ENCODE peak calls at places on chromosomes 13 and 19, in nine cellular contexts. A, F, S, J, E, H, L, W and M are unnamed samples.

GRCh38 chr19:17739121-17739875 is 12.0 kb upstream of the FCHO1 start:
- DNase-seq in J (peak; percentile 40), E (peak; percentile 42), L (no peak), F (no peak), S (no peak), W (no peak), H (no peak), A (no peak), M (no peak)

GRCh38 chr13:19161308-19161707 is 20.3 kb downstream of the TUBA3C start:
- DNase-seq in A (no peak), S (no peak), H (no peak), J (no peak), W (no peak), L (no peak), E (no peak), F (no peak), M (no peak)

GRCh38 chr19:5212101-5212500 is 128.5 kb downstream of the PTPRS start:
- DNase-seq in A (no peak), L (no peak), E (no peak), H (no peak), J (no peak), F (no peak), S (no peak), W (no peak), M (no peak)

GRCh38 chr19:13978306-13978705 is 26.0 kb downstream of the DCAF15 start:
- DNase-seq in E (peak; percentile 43), F (peak; percentile 40), J (peak; percentile 58), W (no peak), L (peak; percentile 20), S (peak; percentile 67), H (peak; percentile 99), A (no peak), M (peak; percentile 75)

GRCh38 chr19:3365447-3366103 is 808 bp upstream of the NFIC start:
- DNase-seq in H (no peak), F (no peak), J (peak; percentile 80), S (no peak), E (peak; percentile 71), A (peak; percentile 67), L (peak; percentile 71), W (no peak), M (no peak)

GRCh38 chr13:81929988-81930387 is 1589.1 kb upstream of the SPRY2 start:
- DNase-seq in W (no peak), H (no peak), L (peak; percentile 8), A (no peak), F (no peak), S (no peak), E (peak; percentile 34), J (peak; percentile 1), M (no peak)

GRCh38 chr13:30409911-30410704 is 12.2 kb upstream of the UBE2L5 start:
- DNase-seq in J (peak; percentile 82), S (no peak), F (peak; percentile 23), H (no peak), L (peak; percentile 93), E (peak; percentile 75), A (peak; percentile 93), W (no peak), M (no peak)

GRCh38 chr19:50759886-50760285 is 10.4 kb upstream of the GPR32 start:
- DNase-seq in W (no peak), A (peak; percentile 15), E (peak; percentile 48), J (peak; percentile 28), L (peak; percentile 41), H (no peak), F (no peak), S (no peak), M (no peak)

DNA sequence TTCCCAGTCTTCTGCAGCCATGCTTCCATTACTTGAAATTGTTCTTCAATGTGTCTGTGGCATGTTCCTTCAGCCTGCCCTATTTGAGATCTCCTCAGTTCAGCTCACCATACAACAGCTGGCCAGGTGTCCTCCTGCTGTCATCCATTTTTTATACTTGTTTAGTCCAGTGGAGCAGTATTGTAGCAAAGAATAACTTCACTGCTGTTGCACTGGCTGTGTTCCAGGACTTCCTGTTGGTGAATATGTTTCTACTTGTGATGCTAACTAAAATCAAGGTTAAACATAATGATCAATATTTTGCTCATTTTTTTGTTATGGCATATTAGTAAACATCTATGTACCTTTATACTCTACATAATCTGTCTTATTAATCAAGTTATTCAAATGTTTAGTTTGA is 1394.1 kb downstream of the PCDH9 start:
- DNase-seq in A (no peak), W (no peak), H (no peak), S (no peak), L (no peak), F (no peak), J (peak; percentile 22), E (peak; percentile 28), M (no peak)
- TF ChIP-seq CTCF in A (no peak), W (no peak), H (no peak), S (no peak), L (no peak), F (no peak), J (no peak), E (no peak), M (no peak)

GRCh38 chr19:15759962-15760565 is 22.3 kb downstream of the OR10H3 start:
- DNase-seq in F (no peak), S (no peak), H (peak; percentile 19), A (no peak), W (no peak), L (no peak), E (no peak), J (no peak), M (no peak)
- TF ChIP-seq CTCF in F (no peak), S (no peak), H (no peak), A (no peak), W (no peak), L (no peak), E (no peak), J (no peak), M (no peak)

DNA sequence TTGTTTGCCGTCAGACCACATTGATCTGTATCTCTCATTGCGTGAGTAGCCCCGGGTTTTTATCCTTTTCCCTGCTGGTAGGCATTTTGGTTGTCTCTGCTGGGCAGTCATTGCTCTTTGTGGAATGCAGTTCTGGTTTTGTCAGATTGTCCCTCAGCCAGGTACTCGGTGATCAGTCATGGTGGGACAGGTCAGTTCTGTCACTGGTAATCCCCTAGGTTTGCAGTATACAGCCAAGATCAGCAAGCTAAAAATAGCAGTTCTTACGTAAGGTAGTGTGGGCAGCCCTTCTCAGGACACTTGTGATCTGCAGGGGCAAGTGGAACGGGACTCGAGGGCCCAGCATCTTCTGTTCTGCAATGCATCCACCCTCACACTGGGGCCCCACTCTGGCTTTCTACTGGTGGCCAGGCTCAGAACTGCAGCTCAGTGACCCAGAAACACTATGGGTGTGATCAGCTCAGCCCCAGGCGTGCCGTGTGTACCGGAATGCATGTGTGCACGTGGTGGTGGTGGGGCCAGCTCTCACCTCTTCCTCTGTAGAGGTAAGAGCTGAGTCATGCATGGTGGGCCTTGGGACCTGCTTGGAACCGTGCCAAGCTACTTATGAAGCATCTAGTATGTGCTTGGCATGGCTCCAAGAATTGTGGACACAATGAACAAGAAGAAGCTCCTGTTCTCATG is 6.3 kb downstream of the PLEKHF1 start:
- DNase-seq in A (peak; percentile 65), W (no peak), S (no peak), H (no peak), J (peak; percentile 61), F (peak; percentile 86), L (peak; percentile 66), E (peak; percentile 72), M (no peak)
- TF ChIP-seq CTCF in A (peak; percentile 42), W (no peak), S (peak; percentile 50), H (no peak), J (peak; percentile 40), F (peak; percentile 52), L (peak; percentile 24), E (peak; percentile 9), M (no peak)

GRCh38 chr19:37778613-37779138 is 710 bp downstream of the ZNF573 start:
- DNase-seq in S (no peak), L (peak; percentile 17), A (peak; percentile 16), J (peak; percentile 26), E (peak; percentile 39), W (no peak), F (no peak), H (no peak), M (no peak)

DNA sequence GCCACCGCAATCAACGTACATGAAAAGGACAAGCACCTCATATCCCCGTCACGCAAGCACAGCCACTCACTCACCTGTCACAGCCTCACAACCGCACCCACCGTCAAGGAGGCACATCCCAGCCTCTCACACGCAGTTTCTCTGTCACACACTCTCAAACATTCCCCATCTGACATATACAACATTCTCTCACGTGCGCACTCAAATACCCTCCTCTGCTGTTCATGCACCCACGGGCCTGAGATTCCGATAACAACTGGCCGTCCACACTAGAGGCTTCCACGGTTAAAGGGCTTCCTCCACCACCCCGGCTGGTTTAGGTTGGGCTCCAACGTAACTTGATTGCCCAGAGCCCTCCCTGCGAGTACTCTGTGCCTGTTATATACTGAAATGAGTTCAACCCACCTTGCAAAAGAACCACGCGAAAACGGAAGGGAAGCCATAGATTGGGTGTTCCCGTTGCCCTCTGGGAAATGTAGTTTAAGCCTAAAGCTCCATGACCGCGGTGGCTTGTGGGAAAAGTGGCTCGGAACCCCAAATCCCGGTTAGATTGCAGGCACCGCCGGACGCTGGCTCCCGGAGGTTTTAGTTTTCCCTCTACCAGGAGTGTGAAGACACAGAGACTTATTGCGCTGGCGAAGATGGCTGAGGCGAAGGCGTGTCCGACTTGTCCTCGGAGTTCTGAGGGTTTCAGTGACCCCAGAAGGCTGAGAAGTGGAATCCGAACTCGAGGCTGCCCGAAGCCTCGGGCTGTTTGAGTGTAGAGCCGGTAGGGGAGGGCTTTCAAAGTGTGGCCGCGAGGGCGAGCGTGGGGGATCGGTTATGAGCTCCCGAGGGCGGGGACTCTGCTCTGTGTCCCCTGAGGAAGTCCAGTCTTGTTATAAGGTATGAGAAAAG is at the start of gene ZNF573:
- DNase-seq in J (peak; percentile 91), L (peak; percentile 89), H (peak; percentile 84), W (peak; percentile 84), A (peak; percentile 90), E (peak; percentile 93), S (peak; percentile 69), F (peak; percentile 73), M (peak; percentile 60)
- TF ChIP-seq CTCF in J (peak; percentile 32), L (no peak), H (no peak), W (no peak), A (peak; percentile 41), E (peak; percentile 20), S (no peak), F (no peak), M (peak; percentile 39)

DNA sequence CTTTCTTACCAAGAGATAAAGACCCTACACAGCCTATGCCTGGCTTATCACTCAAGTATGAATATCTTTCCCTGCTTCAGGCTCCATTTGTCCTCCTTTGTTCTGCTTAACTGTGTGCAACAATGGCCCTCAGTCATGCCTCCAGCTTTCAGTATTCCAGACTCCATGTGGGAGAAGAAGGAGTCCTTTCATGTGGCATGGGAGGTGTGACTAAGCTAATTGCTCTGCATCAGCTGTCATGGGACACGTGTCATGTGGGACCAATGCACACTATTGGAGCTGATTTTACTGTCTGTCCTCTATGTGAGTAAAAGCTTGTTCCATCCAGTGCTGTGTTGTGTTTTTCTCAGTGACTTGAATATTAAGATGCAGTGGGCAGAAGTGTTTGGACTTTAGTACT is 1198.3 kb downstream of the OLFM4 start:
- DNase-seq in E (no peak), S (peak; percentile 12), F (no peak), A (no peak), L (no peak), H (no peak), W (peak; percentile 42), J (no peak), M (no peak)
- TF ChIP-seq CTCF in E (no peak), S (no peak), F (no peak), A (no peak), L (no peak), H (no peak), W (no peak), J (no peak), M (no peak)

GRCh38 chr13:33109801-33110200 is 93.6 kb downstream of the KL start:
- DNase-seq in H (peak; percentile 72), W (no peak), J (no peak), L (peak; percentile 43), A (no peak), F (no peak), S (no peak), E (no peak), M (no peak)
- TF ChIP-seq CTCF in H (no peak), W (no peak), J (peak; percentile 40), L (peak; percentile 36), A (no peak), F (no peak), S (peak; percentile 20), E (peak; percentile 28), M (no peak)